ENCODE peak calls at places on chromosome 21, in five cellular contexts. One of them, this sample, is unnamed.

GRCh38 chr21:44024895-44025353 is 12.8 kb downstream of the TRAPPC10 start:
- DNase-seq in neural progenitor cell: peak; percentile 31
- DNase-seq in GM23338: peak; percentile 43
- DNase-seq in heart right ventricle: peak; percentile 56
- DNase-seq in SJSA1: no peak
- DNase-seq in this sample: peak; percentile 73

GRCh38 chr21:38922474-38922873 is 116.7 kb downstream of the ETS2 start:
- DNase-seq in neural progenitor cell: no peak
- DNase-seq in GM23338: no peak
- DNase-seq in heart right ventricle: no peak
- DNase-seq in SJSA1: no peak
- DNase-seq in this sample: no peak

GRCh38 chr21:16071082-16071481 is 341.3 kb downstream of the USP25 start:
- DNase-seq in neural progenitor cell: no peak
- DNase-seq in GM23338: peak; percentile 21
- DNase-seq in heart right ventricle: no peak
- DNase-seq in SJSA1: no peak
- DNase-seq in this sample: no peak

GRCh38 chr21:18622383-18622782 is 218.8 kb upstream of the TMPRSS15 start:
- DNase-seq in neural progenitor cell: no peak
- DNase-seq in GM23338: no peak
- DNase-seq in heart right ventricle: no peak
- DNase-seq in SJSA1: no peak
- DNase-seq in this sample: no peak

GRCh38 chr21:31945576-31945975 is 72.8 kb downstream of the HUNK start:
- DNase-seq in neural progenitor cell: no peak
- DNase-seq in GM23338: no peak
- DNase-seq in heart right ventricle: no peak
- DNase-seq in SJSA1: no peak
- DNase-seq in this sample: no peak

GRCh38 chr21:34348890-34349519 is 14.8 kb upstream of the KCNE2 start:
- DNase-seq in neural progenitor cell: no peak
- DNase-seq in GM23338: no peak
- DNase-seq in heart right ventricle: no peak
- DNase-seq in SJSA1: no peak
- DNase-seq in this sample: no peak

GRCh38 chr21:23858878-23859277 is 1748.4 kb downstream of the MRPL39 start:
- DNase-seq in neural progenitor cell: no peak
- DNase-seq in GM23338: no peak
- DNase-seq in heart right ventricle: no peak
- DNase-seq in SJSA1: no peak
- DNase-seq in this sample: no peak

GRCh38 chr21:29064850-29065481 is 8.5 kb downstream of the CCT8 start:
- DNase-seq in neural progenitor cell: no peak
- DNase-seq in GM23338: no peak
- DNase-seq in heart right ventricle: no peak
- DNase-seq in SJSA1: no peak
- DNase-seq in this sample: no peak

GRCh38 chr21:35075546-35075945 is 26.4 kb upstream of the RUNX1 start:
- DNase-seq in neural progenitor cell: no peak
- DNase-seq in GM23338: no peak
- DNase-seq in heart right ventricle: no peak
- DNase-seq in SJSA1: no peak
- DNase-seq in this sample: no peak

GRCh38 chr21:38955495-38955894 is 149.8 kb downstream of the ETS2 start:
- DNase-seq in neural progenitor cell: no peak
- DNase-seq in GM23338: no peak
- DNase-seq in heart right ventricle: peak; percentile 53
- DNase-seq in SJSA1: no peak
- DNase-seq in this sample: no peak

GRCh38 chr21:15976807-15977206 is 247.0 kb downstream of the USP25 start:
- DNase-seq in neural progenitor cell: peak; percentile 24
- DNase-seq in GM23338: peak; percentile 46
- DNase-seq in heart right ventricle: no peak
- DNase-seq in SJSA1: no peak
- DNase-seq in this sample: no peak

GRCh38 chr21:45293214-45293725 is 5.6 kb upstream of the POFUT2 start:
- DNase-seq in neural progenitor cell: no peak
- DNase-seq in GM23338: no peak
- DNase-seq in heart right ventricle: peak; percentile 25
- DNase-seq in SJSA1: peak; percentile 42
- DNase-seq in this sample: no peak

GRCh38 chr21:36288651-36289243 is 31.2 kb upstream of the MORC3 start:
- DNase-seq in neural progenitor cell: no peak
- DNase-seq in GM23338: no peak
- DNase-seq in heart right ventricle: no peak
- DNase-seq in SJSA1: no peak
- DNase-seq in this sample: no peak

GRCh38 chr21:41226853-41227252 is 58.9 kb downstream of the BACE2 start:
- DNase-seq in neural progenitor cell: no peak
- DNase-seq in GM23338: no peak
- DNase-seq in heart right ventricle: no peak
- DNase-seq in SJSA1: no peak
- DNase-seq in this sample: no peak
- H3K27ac ChIP-seq in neural progenitor cell: no peak overlapping the region
- H3K27ac ChIP-seq in GM23338: no peak overlapping the region
- H3K27ac ChIP-seq in heart right ventricle: no peak overlapping the region
- H3K27ac ChIP-seq in SJSA1: no peak overlapping the region
- H3K27ac ChIP-seq in this sample: no peak overlapping the region

GRCh38 chr21:41506005-41506404 is 2.0 kb downstream of the TMPRSS2 start:
- DNase-seq in neural progenitor cell: no peak
- DNase-seq in GM23338: no peak
- DNase-seq in heart right ventricle: no peak
- DNase-seq in SJSA1: no peak
- DNase-seq in this sample: no peak

GRCh38 chr21:41500931-41501381 is 7.0 kb downstream of the TMPRSS2 start:
- DNase-seq in neural progenitor cell: no peak
- DNase-seq in GM23338: no peak
- DNase-seq in heart right ventricle: no peak
- DNase-seq in SJSA1: no peak
- DNase-seq in this sample: no peak

GRCh38 chr21:41501919-41502318 is 6.0 kb downstream of the TMPRSS2 start:
- DNase-seq in neural progenitor cell: no peak
- DNase-seq in GM23338: no peak
- DNase-seq in heart right ventricle: no peak
- DNase-seq in SJSA1: no peak
- DNase-seq in this sample: no peak

GRCh38 chr21:41504030-41504429 is 3.9 kb downstream of the TMPRSS2 start:
- DNase-seq in neural progenitor cell: no peak
- DNase-seq in GM23338: no peak
- DNase-seq in heart right ventricle: no peak
- DNase-seq in SJSA1: no peak
- DNase-seq in this sample: no peak

GRCh38 chr21:41503331-41503730 is 4.6 kb downstream of the TMPRSS2 start:
- DNase-seq in neural progenitor cell: no peak
- DNase-seq in GM23338: no peak
- DNase-seq in heart right ventricle: no peak
- DNase-seq in SJSA1: no peak
- DNase-seq in this sample: no peak
- H3K4me3 ChIP-seq in neural progenitor cell: no peak overlapping the region
- H3K4me3 ChIP-seq in GM23338: no peak overlapping the region
- H3K4me3 ChIP-seq in heart right ventricle: no peak overlapping the region
- H3K4me3 ChIP-seq in SJSA1: no peak overlapping the region
- H3K4me3 ChIP-seq in this sample: no peak overlapping the region

DNA sequence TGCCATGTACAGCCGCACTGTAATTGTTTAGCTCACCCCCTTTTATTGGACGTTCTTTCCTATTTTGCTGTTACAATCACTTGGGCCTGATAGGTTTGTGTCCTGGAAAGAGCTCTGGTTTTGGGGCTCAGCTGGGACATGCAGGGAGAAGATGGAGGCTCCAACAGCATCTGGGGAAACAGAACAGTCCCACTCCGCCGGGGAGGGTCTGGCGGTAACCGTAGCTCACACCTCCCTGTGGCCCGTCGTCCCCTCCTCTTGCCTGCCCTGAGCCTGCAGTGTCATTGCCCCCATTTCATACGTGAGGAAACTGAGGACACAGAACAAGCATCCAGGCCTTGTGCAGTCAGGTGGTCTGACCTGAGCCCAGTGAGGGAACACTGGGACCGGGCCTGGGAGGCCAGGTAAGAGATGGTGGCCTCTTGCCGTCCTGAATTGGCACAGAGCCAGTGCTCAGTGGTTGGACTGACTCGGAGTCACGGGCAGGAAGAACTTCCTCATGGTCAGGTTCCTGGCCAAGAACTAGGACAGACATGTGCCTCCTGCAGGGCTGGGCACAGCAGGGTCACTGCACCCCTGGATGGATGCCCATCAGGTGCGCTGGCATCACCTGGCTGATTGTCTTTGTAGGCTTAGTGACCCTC is 41.8 kb downstream of the S100B start:
- DNase-seq in neural progenitor cell: no peak
- DNase-seq in GM23338: no peak
- DNase-seq in heart right ventricle: no peak
- DNase-seq in SJSA1: no peak
- DNase-seq in this sample: no peak
- H3K4me1 ChIP-seq in neural progenitor cell: no peaks in the 10 kb centered on the region
- H3K4me1 ChIP-seq in GM23338: no peaks in the 10 kb centered on the region
- H3K4me1 ChIP-seq in heart right ventricle: peaks cover 18% of the 10 kb centered on the region
- H3K4me1 ChIP-seq in SJSA1: no peaks in the 10 kb centered on the region
- H3K4me1 ChIP-seq in this sample: no peaks in the 10 kb centered on the region

DNA sequence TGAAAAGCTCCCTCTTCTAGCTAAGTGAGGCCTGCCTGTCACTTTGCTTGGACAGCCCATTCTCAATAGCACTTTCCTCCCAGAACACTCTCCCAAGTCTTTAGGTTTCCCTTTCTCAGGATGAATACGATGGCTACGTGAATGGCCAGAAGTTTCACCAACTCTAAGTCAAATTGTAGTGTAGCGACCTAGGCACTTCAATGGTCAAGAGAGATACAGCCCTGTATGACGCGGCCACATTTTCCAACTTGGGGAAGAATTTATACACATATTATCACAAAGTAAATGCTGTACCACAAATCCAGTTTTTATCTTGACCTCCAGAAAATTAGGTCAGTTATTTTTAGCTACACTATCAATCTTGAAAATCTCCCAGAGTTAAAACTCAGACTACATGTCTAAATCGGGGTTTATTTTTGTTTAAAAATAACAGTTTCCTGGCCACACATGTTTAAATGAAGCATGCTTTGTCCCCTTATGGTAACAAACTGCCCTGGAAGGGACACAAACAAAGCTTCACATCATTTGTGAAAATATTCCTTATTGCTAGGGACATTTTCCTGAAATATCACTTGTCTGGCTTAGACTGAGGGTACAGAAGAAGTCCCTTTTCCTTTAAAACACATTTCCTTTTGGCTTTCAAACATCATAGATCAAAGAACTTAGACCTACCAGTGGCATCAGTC is 192.6 kb downstream of the GABPA start:
- DNase-seq in neural progenitor cell: no peak
- DNase-seq in GM23338: no peak
- DNase-seq in heart right ventricle: no peak
- DNase-seq in SJSA1: no peak
- DNase-seq in this sample: no peak
- H3K27ac ChIP-seq in neural progenitor cell: no peak overlapping the region
- H3K27ac ChIP-seq in GM23338: no peak overlapping the region
- H3K27ac ChIP-seq in heart right ventricle: peak overlapping the region; percentile 43
- H3K27ac ChIP-seq in SJSA1: no peak overlapping the region
- H3K27ac ChIP-seq in this sample: peak overlapping the region; percentile 82

GRCh38 chr21:41769933-41770332 is 3.1 kb upstream of the RIPK4 start:
- DNase-seq in neural progenitor cell: no peak
- DNase-seq in GM23338: no peak
- DNase-seq in heart right ventricle: no peak
- DNase-seq in SJSA1: no peak
- DNase-seq in this sample: no peak

GRCh38 chr21:41769106-41769505 is 2.3 kb upstream of the RIPK4 start:
- DNase-seq in neural progenitor cell: no peak
- DNase-seq in GM23338: no peak
- DNase-seq in heart right ventricle: no peak
- DNase-seq in SJSA1: no peak
- DNase-seq in this sample: no peak

GRCh38 chr21:41767606-41768370 is 936 bp upstream of the RIPK4 start:
- DNase-seq in neural progenitor cell: peak; percentile 71
- DNase-seq in GM23338: peak; percentile 77
- DNase-seq in heart right ventricle: no peak
- DNase-seq in SJSA1: no peak
- DNase-seq in this sample: peak; percentile 75

GRCh38 chr21:41769521-41769920 is 2.7 kb upstream of the RIPK4 start:
- DNase-seq in neural progenitor cell: no peak
- DNase-seq in GM23338: no peak
- DNase-seq in heart right ventricle: no peak
- DNase-seq in SJSA1: no peak
- DNase-seq in this sample: peak; percentile 40

DNA sequence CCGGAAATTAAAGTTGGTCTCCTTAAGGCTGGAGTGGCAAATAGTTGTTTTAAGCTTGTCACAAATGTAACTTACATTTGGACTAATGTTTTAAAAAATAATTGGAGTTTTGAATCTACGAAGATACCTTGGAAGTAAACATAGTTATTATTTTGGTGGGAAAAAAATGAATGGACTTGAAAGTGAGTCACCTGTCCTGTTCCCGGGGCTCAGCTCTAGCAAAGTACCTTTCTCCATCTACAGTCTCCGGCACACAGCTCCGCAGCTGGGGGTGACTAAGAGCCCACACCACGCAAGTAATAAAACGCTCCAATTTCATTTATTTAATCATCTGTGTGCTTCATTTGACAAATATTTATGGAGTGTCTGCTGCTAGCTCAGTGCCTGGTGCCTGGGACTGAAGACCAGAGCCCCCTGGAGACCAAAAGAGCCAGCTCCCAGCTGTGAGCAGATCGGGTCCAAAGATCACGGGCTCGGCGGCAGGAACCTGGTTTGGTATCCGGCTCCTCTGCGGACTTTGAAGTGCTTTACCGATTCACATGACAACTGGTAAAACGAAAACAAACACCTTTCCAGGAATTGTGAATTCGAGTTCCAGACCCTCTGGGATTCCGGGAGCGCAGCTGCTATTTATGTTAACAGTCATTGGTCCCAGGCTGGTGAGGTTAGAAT is 1.7 kb upstream of the RIPK4 start:
- DNase-seq in neural progenitor cell: peak; percentile 67
- DNase-seq in GM23338: peak; percentile 91
- DNase-seq in heart right ventricle: no peak
- DNase-seq in SJSA1: peak; percentile 69
- DNase-seq in this sample: no peak
- H3K4me3 ChIP-seq in neural progenitor cell: no peak overlapping the region
- H3K4me3 ChIP-seq in GM23338: peak overlapping the region; percentile 77
- H3K4me3 ChIP-seq in heart right ventricle: no peak overlapping the region
- H3K4me3 ChIP-seq in SJSA1: peak overlapping the region; percentile 19
- H3K4me3 ChIP-seq in this sample: peak overlapping the region; percentile 57

This sample was measured in aorta.